ENCODE peak calls at places on chromosomes 16 and 17, in five cellular contexts. M, Q, P, E and V are unnamed samples.
A peak's percentile ranks its signal among the peaks of the same experiment; 100 is the strongest.

GRCh38 chr17:31493656-31494155 is 102.2 kb downstream of the RAB11FIP4 start:
- DNase-seq in M (no peak), Q (no peak), P (no peak), E (no peak), V (no peak)

GRCh38 chr16:78667675-78668074 is 568.2 kb downstream of the WWOX start:
- DNase-seq in M (no peak), Q (no peak), P (no peak), E (no peak), V (no peak)

GRCh38 chr17:73492802-73493139 is 151.5 kb downstream of the SDK2 start:
- DNase-seq in M (no peak), Q (no peak), P (no peak), E (peak; percentile 90), V (no peak)

GRCh38 chr16:22948603-22949368 is 134.8 kb downstream of the HS3ST2 start:
- DNase-seq in M (no peak), Q (peak; percentile 2), P (peak; percentile 65), E (peak; percentile 6), V (peak; percentile 47)

GRCh38 chr17:3385869-3386816 is at the start of gene OR3A2:
- DNase-seq in M (no peak), Q (no peak), P (no peak), E (no peak), V (no peak)

GRCh38 chr17:48715496-48716399 is 6.6 kb downstream of the PRAC1 start:
- DNase-seq in M (no peak), Q (no peak), P (no peak), E (no peak), V (no peak)

GRCh38 chr17:76547183-76547641 is 7.4 kb downstream of the PRCD start:
- DNase-seq in M (no peak), Q (no peak), P (peak; percentile 91), E (peak; percentile 39), V (peak; percentile 84)

GRCh38 chr17:74852237-74853047 is 7.2 kb downstream of the GRIN2C start:
- DNase-seq in M (no peak), Q (no peak), P (peak; percentile 79), E (no peak), V (no peak)

GRCh38 chr16:23595246-23595950 is 718 bp downstream of the NDUFAB1 start:
- DNase-seq in M (no peak), Q (no peak), P (no peak), E (no peak), V (no peak)

GRCh38 chr16:24430937-24431760 is 108.2 kb upstream of the RBBP6 start:
- DNase-seq in M (no peak), Q (no peak), P (no peak), E (no peak), V (no peak)

GRCh38 chr17:32998893-32999240 is 7.2 kb downstream of the SPACA3 start:
- DNase-seq in M (no peak), Q (no peak), P (no peak), E (no peak), V (no peak)

GRCh38 chr16:46427340-46428107 is 193.7 kb downstream of the SHCBP1 start:
- DNase-seq in M (no peak), Q (no peak), P (no peak), E (no peak), V (no peak)

GRCh38 chr17:34527908-34528470 is 51.4 kb upstream of the TMEM132E start:
- DNase-seq in M (no peak), Q (no peak), P (peak; percentile 13), E (no peak), V (no peak)

GRCh38 chr16:6625606-6626005 is 707.0 kb upstream of the RBFOX1 start:
- DNase-seq in M (no peak), Q (no peak), P (no peak), E (no peak), V (no peak)

GRCh38 chr17:46917516-46917915 is 5.4 kb upstream of the GOSR2 start:
- DNase-seq in M (no peak), Q (no peak), P (no peak), E (no peak), V (no peak)

GRCh38 chr16:2821483-2822157 is 4.6 kb downstream of the PRSS21 start:
- DNase-seq in M (no peak), Q (no peak), P (no peak), E (no peak), V (no peak)

GRCh38 chr17:49879505-49879904 is 31.6 kb upstream of the TAC4 start:
- DNase-seq in M (no peak), Q (no peak), P (no peak), E (no peak), V (no peak)

GRCh38 chr17:56891751-56892150 is 22.1 kb downstream of the TRIM25 start:
- DNase-seq in M (no peak), Q (no peak), P (no peak), E (no peak), V (no peak)

GRCh38 chr16:11408261-11408660 is 63.0 kb downstream of the RMI2 start:
- DNase-seq in M (no peak), Q (no peak), P (no peak), E (no peak), V (no peak)

GRCh38 chr16:1917056-1917664 is 1.1 kb downstream of the HS3ST6 start:
- DNase-seq in M (no peak), Q (no peak), P (no peak), E (no peak), V (no peak)

GRCh38 chr17:59093702-59094231 is 12.9 kb downstream of the TRIM37 start:
- DNase-seq in M (no peak), Q (no peak), P (no peak), E (no peak), V (no peak)

GRCh38 chr17:39926588-39927100 is 757 bp downstream of the ORMDL3 start:
- DNase-seq in M (no peak), Q (no peak), P (peak; percentile 72), E (peak; percentile 30), V (no peak)

GRCh38 chr16:11976850-11977205 is 294 bp downstream of the SNX29 start:
- DNase-seq in M (no peak), Q (no peak), P (no peak), E (no peak), V (no peak)

GRCh38 chr16:83995756-83996155 is 27.7 kb downstream of the NECAB2 start:
- DNase-seq in M (no peak), Q (no peak), P (no peak), E (peak; percentile 85), V (no peak)